ENCODE peak calls at places on chromosomes 6 and 20, in five cellular contexts. O is hippocampal formation, E is non-pigmented ciliary epithelial cell, V is NCI-H1092 treated with DMSO at 0.1 percent for 48 hours, D is NCI-H748 treated with DMSO at 0.1 percent for 48 hours. P is an unnamed sample.

GRCh38 chr6:10409160-10409765 is 5.6 kb downstream of the TFAP2A start:
- DNase-seq in O (no peak), E (no peak), V (no peak), D (no peak), P (no peak)

GRCh38 chr6:10740061-10740460 is 7.5 kb upstream of the TMEM14B start:
- DNase-seq in O (no peak), E (no peak), V (no peak), D (no peak), P (no peak)

GRCh38 chr6:166485651-166486535 is 100.6 kb downstream of the RAMACL start:
- DNase-seq in O (no peak), E (no peak), V (no peak), D (no peak), P (no peak)

GRCh38 chr20:47785321-47785899 is at the start of gene SULF2:
- DNase-seq in O (no peak), E (no peak), V (peak; percentile 7), D (no peak), P (no peak)

GRCh38 chr6:142838821-142839685 is 105.9 kb downstream of the HIVEP2 start:
- DNase-seq in O (no peak), E (no peak), V (no peak), D (no peak), P (no peak)

GRCh38 chr6:44831002-44831610 is 443.6 kb downstream of the CDC5L start:
- DNase-seq in O (no peak), E (no peak), V (no peak), D (no peak), P (no peak)

GRCh38 chr6:938271-939046 is 245.5 kb upstream of the EXOC2 start:
- DNase-seq in O (no peak), E (no peak), V (no peak), D (no peak), P (no peak)

GRCh38 chr6:55496201-55496600 is 82.8 kb downstream of the HMGCLL1 start:
- DNase-seq in O (no peak), E (no peak), V (no peak), D (no peak), P (no peak)

GRCh38 chr6:45946352-45946751 is 69.3 kb downstream of the CLIC5 start:
- DNase-seq in O (no peak), E (no peak), V (no peak), D (no peak), P (no peak)

GRCh38 chr6:169589293-169589692 is 112.5 kb downstream of the WDR27 start:
- DNase-seq in O (no peak), E (peak; percentile 31), V (peak; percentile 56), D (no peak), P (no peak)

GRCh38 chr6:111750753-111751684 is 122.2 kb downstream of the FYN start:
- DNase-seq in O (no peak), E (no peak), V (no peak), D (no peak), P (peak; percentile 26)

GRCh38 chr6:156021746-156022396 is 566.2 kb upstream of the NOX3 start:
- DNase-seq in O (no peak), E (peak; percentile 24), V (no peak), D (no peak), P (no peak)

GRCh38 chr6:139981810-139982550 is 607.5 kb upstream of the CITED2 start:
- DNase-seq in O (no peak), E (no peak), V (peak; percentile 9), D (peak; percentile 55), P (no peak)

GRCh38 chr6:84547341-84547794 is 217.0 kb downstream of the TBX18 start:
- DNase-seq in O (no peak), E (no peak), V (no peak), D (no peak), P (no peak)

GRCh38 chr6:137978252-137978896 is 111.3 kb downstream of the TNFAIP3 start:
- DNase-seq in O (no peak), E (no peak), V (no peak), D (no peak), P (no peak)

GRCh38 chr20:56187791-56188190 is 60.7 kb upstream of the MC3R start:
- DNase-seq in O (peak; percentile 9), E (no peak), V (peak; percentile 74), D (no peak), P (peak; percentile 45)

GRCh38 chr20:1517010-1517409 is 25.8 kb upstream of the SIRPB2 start:
- DNase-seq in O (no peak), E (no peak), V (no peak), D (no peak), P (no peak)

GRCh38 chr6:43669050-43669921 is 18.3 kb downstream of the MRPS18A start:
- DNase-seq in O (peak; percentile 40), E (no peak), V (no peak), D (no peak), P (peak; percentile 51)

GRCh38 chr20:64062276-64062595 is 762 bp upstream of the TCEA2 start:
- DNase-seq in O (no peak), E (no peak), V (no peak), D (no peak), P (peak; percentile 67)

GRCh38 chr6:32298632-32299336 is 72.9 kb downstream of the TSBP1 start:
- DNase-seq in O (no peak), E (peak; percentile 14), V (no peak), D (no peak), P (no peak)

GRCh38 chr20:1674361-1674760 is 16.8 kb upstream of the SIRPG start:
- DNase-seq in O (no peak), E (no peak), V (no peak), D (no peak), P (no peak)

GRCh38 chr20:44104807-44105517 is 82.0 kb downstream of the JPH2 start:
- DNase-seq in O (no peak), E (peak; percentile 50), V (peak; percentile 20), D (no peak), P (no peak)

GRCh38 chr20:49394264-49394663 is 88.2 kb downstream of the KCNB1 start:
- DNase-seq in O (no peak), E (no peak), V (no peak), D (no peak), P (no peak)

GRCh38 chr6:148972481-148972880 is 225.7 kb downstream of the UST start:
- DNase-seq in O (no peak), E (no peak), V (peak; percentile 77), D (peak; percentile 69), P (no peak)

GRCh38 chr6:104118274-104118673 is 741.4 kb downstream of the HACE1 start:
- DNase-seq in O (no peak), E (peak; percentile 50), V (no peak), D (no peak), P (no peak)

P was measured in midbrain.